ENCODE peak calls at places on chromosomes 1 and 21, in eight cellular contexts. T is A172, B is 8988T, R is heart left ventricle, X is HCT116, P is osteocyte, V is frontal cortex, W is aorta. Y is an unnamed sample.

GRCh38 chr1:156146749-156147405 is 6.5 kb upstream of the SEMA4A start:
- DNase-seq in R (no peak), V (no peak), P (no peak), W (no peak), B (no peak), X (no peak), T (no peak), Y (no peak)

GRCh38 chr1:43073490-43074230 is 98.4 kb downstream of the EBNA1BP2 start:
- DNase-seq in T (peak; percentile 64), P (peak; percentile 90), X (peak; percentile 61), W (peak; percentile 70), V (peak; percentile 72), R (peak; percentile 64), B (no peak), Y (peak; percentile 55)

GRCh38 chr1:61270761-61271411 is 188.5 kb downstream of the NFIA start:
- DNase-seq in P (no peak), W (no peak), R (no peak), T (peak; percentile 32), B (no peak), V (no peak), X (no peak), Y (no peak)

GRCh38 chr1:43868741-43869067 is 64.9 kb upstream of the ARTN start:
- DNase-seq in T (no peak), R (peak; percentile 86), V (no peak), X (no peak), B (no peak), P (peak; percentile 77), W (no peak), Y (no peak)

GRCh38 chr1:214427871-214428277 is 123.5 kb downstream of the PTPN14 start:
- DNase-seq in T (peak; percentile 100), V (no peak), B (no peak), R (no peak), X (peak; percentile 77), P (no peak), W (no peak), Y (peak; percentile 27)

GRCh38 chr1:168834225-168834872 is 105.3 kb upstream of the DPT start:
- DNase-seq in P (no peak), T (no peak), X (no peak), R (no peak), W (no peak), B (no peak), V (no peak), Y (no peak)

GRCh38 chr1:25012966-25013962 is 83.2 kb upstream of the RUNX3 start:
- DNase-seq in T (no peak), X (no peak), P (no peak), V (no peak), B (no peak), R (no peak), W (no peak), Y (no peak)

GRCh38 chr1:172477741-172478140 is 33.9 kb upstream of the PIGC start:
- DNase-seq in T (no peak), R (no peak), X (no peak), W (no peak), P (no peak), B (no peak), V (no peak), Y (no peak)

GRCh38 chr1:115118596-115118995 is 29.3 kb upstream of the TSPAN2 start:
- DNase-seq in R (no peak), T (no peak), P (no peak), W (no peak), V (no peak), B (no peak), X (no peak), Y (no peak)

GRCh38 chr1:3520419-3521378 is 66.2 kb downstream of the ARHGEF16 start:
- DNase-seq in X (no peak), W (no peak), P (no peak), T (no peak), V (no peak), R (no peak), B (no peak), Y (no peak)

GRCh38 chr1:209587778-209588177 is 4.3 kb downstream of the CAMK1G start:
- DNase-seq in V (no peak), T (peak; percentile 93), X (no peak), P (no peak), W (no peak), R (no peak), B (no peak), Y (no peak)

GRCh38 chr1:247268390-247269045 is 12.6 kb downstream of the VN1R5 start:
- DNase-seq in P (no peak), B (no peak), X (no peak), V (no peak), T (no peak), R (no peak), W (no peak), Y (no peak)

GRCh38 chr1:171185064-171185463 is at the start of gene FMO2:
- DNase-seq in B (no peak), R (peak; percentile 13), X (no peak), P (no peak), V (no peak), T (no peak), W (no peak), Y (no peak)

GRCh38 chr1:9807541-9807940 is 16.2 kb downstream of the CLSTN1 start:
- DNase-seq in T (no peak), R (no peak), B (no peak), W (no peak), P (no peak), X (no peak), V (no peak), Y (no peak)

GRCh38 chr21:25568230-25568629 is 39.1 kb downstream of the MRPL39 start:
- DNase-seq in V (no peak), X (no peak), P (no peak), T (peak; percentile 31), B (no peak), W (peak; percentile 76), R (peak; percentile 43), Y (no peak)

GRCh38 chr1:172969611-172970010 is 81.1 kb downstream of the TNFSF18 start:
- DNase-seq in P (no peak), V (no peak), W (no peak), R (no peak), X (no peak), B (no peak), T (no peak), Y (no peak)

GRCh38 chr1:101105877-101106276 is 80.3 kb upstream of the DPH5 start:
- DNase-seq in X (no peak), V (no peak), W (no peak), B (no peak), R (no peak), T (no peak), P (no peak), Y (no peak)

GRCh38 chr1:205973377-205974232 is 29.6 kb downstream of the RAB7B start:
- DNase-seq in W (no peak), T (no peak), B (no peak), P (no peak), R (no peak), X (no peak), V (no peak), Y (no peak)

GRCh38 chr21:45637883-45638282 is 5.6 kb upstream of the PCBP3 start:
- DNase-seq in X (no peak), R (no peak), P (peak; percentile 63), T (no peak), W (no peak), V (no peak), B (no peak), Y (no peak)

GRCh38 chr1:74316302-74316701 is 81.1 kb downstream of the TNNI3K start:
- DNase-seq in T (no peak), V (no peak), W (no peak), P (no peak), R (no peak), X (no peak), B (no peak), Y (no peak)

GRCh38 chr1:45012639-45013278 is 705 bp downstream of the UROD start:
- DNase-seq in V (peak; percentile 33), T (peak; percentile 70), P (peak; percentile 86), R (peak; percentile 80), X (no peak), W (peak; percentile 89), B (no peak), Y (peak; percentile 37)